ENCODE peak calls at places on chromosomes 5 and 9, in five cellular contexts. One of them, this sample, is unnamed.

GRCh38 chr5:58462623-58463230 is 2.8 kb upstream of the PLK2 start:
- DNase-seq in cardiac muscle cell: peak
- DNase-seq in fibroblast of pulmonary artery: peak
- DNase-seq in CD8-positive, alpha-beta T cell: no peak
- DNase-seq in coronary artery: no peak
- DNase-seq in this sample: peak

GRCh38 chr5:139633295-139634027 is 14.7 kb upstream of the CXXC5 start:
- DNase-seq in coronary artery: peak
- DNase-seq in CD8-positive, alpha-beta T cell: no peak
- DNase-seq in cardiac muscle cell: peak
- DNase-seq in fibroblast of pulmonary artery: peak
- DNase-seq in this sample: peak

GRCh38 chr5:179294891-179295777 is 50.1 kb downstream of the ADAMTS2 start:
- DNase-seq in CD8-positive, alpha-beta T cell: no peak
- DNase-seq in cardiac muscle cell: no peak
- DNase-seq in coronary artery: no peak
- DNase-seq in fibroblast of pulmonary artery: peak
- DNase-seq in this sample: no peak

GRCh38 chr9:105070176-105070575 is 142.2 kb upstream of the ABCA1 start:
- DNase-seq in coronary artery: no peak
- DNase-seq in fibroblast of pulmonary artery: peak
- DNase-seq in cardiac muscle cell: no peak
- DNase-seq in CD8-positive, alpha-beta T cell: no peak
- DNase-seq in this sample: no peak

GRCh38 chr5:62582198-62582597 is 3.6 kb downstream of the LRRC70 start:
- DNase-seq in CD8-positive, alpha-beta T cell: no peak
- DNase-seq in cardiac muscle cell: no peak
- DNase-seq in coronary artery: no peak
- DNase-seq in fibroblast of pulmonary artery: no peak
- DNase-seq in this sample: peak

GRCh38 chr9:8486095-8486494 is 686.5 kb upstream of the DMAC1 start:
- DNase-seq in cardiac muscle cell: peak
- DNase-seq in CD8-positive, alpha-beta T cell: no peak
- DNase-seq in coronary artery: no peak
- DNase-seq in fibroblast of pulmonary artery: peak
- DNase-seq in this sample: peak

GRCh38 chr5:179422840-179423523 is 77.7 kb upstream of the ADAMTS2 start:
- DNase-seq in CD8-positive, alpha-beta T cell: no peak
- DNase-seq in coronary artery: peak
- DNase-seq in cardiac muscle cell: no peak
- DNase-seq in fibroblast of pulmonary artery: no peak
- DNase-seq in this sample: no peak

GRCh38 chr9:16307626-16308195 is 562.8 kb downstream of the BNC2 start:
- DNase-seq in cardiac muscle cell: no peak
- DNase-seq in coronary artery: no peak
- DNase-seq in fibroblast of pulmonary artery: no peak
- DNase-seq in CD8-positive, alpha-beta T cell: no peak
- DNase-seq in this sample: no peak

GRCh38 chr9:113476511-113476916 is 13.0 kb downstream of the RGS3 start:
- DNase-seq in coronary artery: peak
- DNase-seq in CD8-positive, alpha-beta T cell: no peak
- DNase-seq in fibroblast of pulmonary artery: no peak
- DNase-seq in cardiac muscle cell: no peak
- DNase-seq in this sample: no peak

GRCh38 chr9:124128568-124128967 is 117.0 kb downstream of the LHX2 start:
- DNase-seq in cardiac muscle cell: no peak
- DNase-seq in coronary artery: no peak
- DNase-seq in CD8-positive, alpha-beta T cell: no peak
- DNase-seq in fibroblast of pulmonary artery: no peak
- DNase-seq in this sample: no peak

GRCh38 chr9:34384368-34385165 is 7.9 kb upstream of the MYORG start:
- DNase-seq in coronary artery: peak
- DNase-seq in CD8-positive, alpha-beta T cell: no peak
- DNase-seq in cardiac muscle cell: no peak
- DNase-seq in fibroblast of pulmonary artery: no peak
- DNase-seq in this sample: no peak

GRCh38 chr5:112703866-112704820 is 33.5 kb upstream of the APC start:
- DNase-seq in fibroblast of pulmonary artery: peak
- DNase-seq in CD8-positive, alpha-beta T cell: no peak
- DNase-seq in coronary artery: no peak
- DNase-seq in cardiac muscle cell: no peak
- DNase-seq in this sample: peak

GRCh38 chr9:133977421-133978201 is 14.5 kb downstream of the VAV2 start:
- DNase-seq in coronary artery: no peak
- DNase-seq in cardiac muscle cell: no peak
- DNase-seq in CD8-positive, alpha-beta T cell: no peak
- DNase-seq in fibroblast of pulmonary artery: no peak
- DNase-seq in this sample: no peak

GRCh38 chr5:9567039-9567438 is 21.2 kb upstream of the SEMA5A start:
- DNase-seq in coronary artery: no peak
- DNase-seq in fibroblast of pulmonary artery: no peak
- DNase-seq in cardiac muscle cell: no peak
- DNase-seq in CD8-positive, alpha-beta T cell: no peak
- DNase-seq in this sample: no peak

DNA sequence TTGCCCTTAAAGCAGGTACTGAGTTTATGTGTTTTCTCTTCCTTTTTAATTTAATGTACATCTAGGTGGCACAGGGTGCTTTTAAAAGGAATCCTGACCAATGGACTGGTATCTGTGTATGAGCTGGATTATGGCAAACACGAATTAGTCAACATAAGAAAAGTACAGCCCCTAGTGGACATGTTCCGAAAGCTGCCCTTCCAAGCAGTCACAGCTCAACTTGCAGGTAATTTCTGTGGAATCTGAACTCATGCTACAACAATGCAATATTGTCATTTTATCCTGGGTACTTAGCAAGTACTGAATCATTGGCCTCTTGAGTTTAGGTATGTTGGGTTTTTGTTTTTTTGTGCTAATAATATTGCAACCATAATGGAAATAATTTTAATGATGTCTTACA is 14.4 kb upstream of the TMOD1 start:
- DNase-seq in CD8-positive, alpha-beta T cell: no peak
- DNase-seq in fibroblast of pulmonary artery: peak
- DNase-seq in coronary artery: no peak
- DNase-seq in cardiac muscle cell: no peak
- DNase-seq in this sample: peak
- TF ChIP-seq CTCF in CD8-positive, alpha-beta T cell: no peak
- TF ChIP-seq CTCF in fibroblast of pulmonary artery: peak
- TF ChIP-seq CTCF in coronary artery: no peak
- TF ChIP-seq CTCF in cardiac muscle cell: peak
- TF ChIP-seq CTCF in this sample: peak

GRCh38 chr9:125343518-125344284 is 82.1 kb downstream of the GAPVD1 start:
- DNase-seq in CD8-positive, alpha-beta T cell: no peak
- DNase-seq in fibroblast of pulmonary artery: peak
- DNase-seq in coronary artery: no peak
- DNase-seq in cardiac muscle cell: no peak
- DNase-seq in this sample: peak
- TF ChIP-seq CTCF in CD8-positive, alpha-beta T cell: no peak
- TF ChIP-seq CTCF in fibroblast of pulmonary artery: no peak
- TF ChIP-seq CTCF in coronary artery: no peak
- TF ChIP-seq CTCF in cardiac muscle cell: no peak
- TF ChIP-seq CTCF in this sample: no peak

DNA sequence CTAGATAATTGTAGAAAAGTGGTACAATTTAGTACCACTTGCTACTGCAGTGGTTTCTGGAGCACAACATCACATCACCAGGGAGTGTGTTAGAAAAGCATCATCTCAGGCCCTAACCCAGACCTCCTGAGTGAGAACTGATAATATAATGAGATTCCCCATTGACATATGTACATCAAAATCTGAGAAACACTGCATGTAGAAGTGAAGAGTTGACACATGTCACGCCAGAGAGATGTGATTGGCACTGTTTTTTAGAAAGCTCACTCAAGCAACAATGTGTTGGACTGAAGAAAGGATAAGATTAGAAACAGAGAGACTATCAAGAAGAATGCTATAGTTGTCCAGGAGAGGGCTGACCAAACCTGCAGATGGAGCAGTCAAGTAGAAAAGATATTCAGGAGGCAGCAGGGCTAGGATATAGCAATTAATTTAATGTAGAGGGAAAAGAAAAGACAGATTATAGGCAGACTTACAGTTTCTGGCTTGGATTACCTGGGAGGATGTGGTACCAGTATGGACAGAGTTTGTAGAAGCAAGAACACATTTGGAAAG is 324.4 kb upstream of the ADAMTSL1 start:
- DNase-seq in cardiac muscle cell: no peak
- DNase-seq in fibroblast of pulmonary artery: peak
- DNase-seq in coronary artery: no peak
- DNase-seq in CD8-positive, alpha-beta T cell: no peak
- DNase-seq in this sample: peak
- TF ChIP-seq CTCF in cardiac muscle cell: no peak
- TF ChIP-seq CTCF in fibroblast of pulmonary artery: no peak
- TF ChIP-seq CTCF in coronary artery: no peak
- TF ChIP-seq CTCF in CD8-positive, alpha-beta T cell: no peak
- TF ChIP-seq CTCF in this sample: no peak

GRCh38 chr5:180787711-180788431 is 14.7 kb downstream of the MGAT1 start:
- DNase-seq in cardiac muscle cell: no peak
- DNase-seq in CD8-positive, alpha-beta T cell: no peak
- DNase-seq in coronary artery: no peak
- DNase-seq in fibroblast of pulmonary artery: no peak
- DNase-seq in this sample: no peak

GRCh38 chr5:180792287-180792964 is 10.2 kb downstream of the MGAT1 start:
- DNase-seq in fibroblast of pulmonary artery: no peak
- DNase-seq in coronary artery: no peak
- DNase-seq in CD8-positive, alpha-beta T cell: no peak
- DNase-seq in cardiac muscle cell: no peak
- DNase-seq in this sample: no peak

GRCh38 chr5:180791611-180792213 is 10.9 kb downstream of the MGAT1 start:
- DNase-seq in CD8-positive, alpha-beta T cell: no peak
- DNase-seq in fibroblast of pulmonary artery: no peak
- DNase-seq in cardiac muscle cell: no peak
- DNase-seq in coronary artery: no peak
- DNase-seq in this sample: no peak

GRCh38 chr5:180790524-180790923 is 12.1 kb downstream of the MGAT1 start:
- DNase-seq in cardiac muscle cell: no peak
- DNase-seq in fibroblast of pulmonary artery: no peak
- DNase-seq in coronary artery: no peak
- DNase-seq in CD8-positive, alpha-beta T cell: no peak
- DNase-seq in this sample: no peak

GRCh38 chr5:180790020-180790419 is 12.6 kb downstream of the MGAT1 start:
- DNase-seq in cardiac muscle cell: no peak
- DNase-seq in coronary artery: no peak
- DNase-seq in CD8-positive, alpha-beta T cell: no peak
- DNase-seq in fibroblast of pulmonary artery: no peak
- DNase-seq in this sample: no peak
- TF ChIP-seq CTCF in cardiac muscle cell: no peak
- TF ChIP-seq CTCF in coronary artery: no peak
- TF ChIP-seq CTCF in CD8-positive, alpha-beta T cell: no peak
- TF ChIP-seq CTCF in fibroblast of pulmonary artery: no peak
- TF ChIP-seq CTCF in this sample: no peak